ENCODE peak calls at places on chromosome 1, in nine cellular contexts. One of them, this sample, is unnamed.

GRCh38 chr1:225767591-225768540 is 9.8 kb upstream of the SRP9 start:
- DNase-seq in HT1080: peak
- DNase-seq in T47D: no peak
- DNase-seq in HEK293T: no peak
- DNase-seq in activated CD4-positive, alpha-beta T cell treated with anti-CD3 and anti-CD28 coated beads, Interleukin-2, amount 50 U/mL, for 1 hour: no peak
- DNase-seq in GM19239: no peak
- DNase-seq in ureter: peak
- DNase-seq in AG08395: peak
- DNase-seq in psoas muscle: peak
- DNase-seq in this sample: no peak

GRCh38 chr1:91731815-91732214 is 154.1 kb downstream of the TGFBR3 start:
- DNase-seq in HT1080: peak
- DNase-seq in T47D: no peak
- DNase-seq in HEK293T: no peak
- DNase-seq in activated CD4-positive, alpha-beta T cell treated with anti-CD3 and anti-CD28 coated beads, Interleukin-2, amount 50 U/mL, for 1 hour: no peak
- DNase-seq in GM19239: no peak
- DNase-seq in ureter: no peak
- DNase-seq in AG08395: peak
- DNase-seq in psoas muscle: no peak
- DNase-seq in this sample: no peak

GRCh38 chr1:219185486-219186117 is 11.9 kb downstream of the LYPLAL1 start:
- DNase-seq in HT1080: peak
- DNase-seq in T47D: no peak
- DNase-seq in HEK293T: no peak
- DNase-seq in activated CD4-positive, alpha-beta T cell treated with anti-CD3 and anti-CD28 coated beads, Interleukin-2, amount 50 U/mL, for 1 hour: no peak
- DNase-seq in GM19239: no peak
- DNase-seq in ureter: no peak
- DNase-seq in AG08395: no peak
- DNase-seq in psoas muscle: no peak
- DNase-seq in this sample: no peak

GRCh38 chr1:24724345-24725208 is 20.7 kb upstream of the CLIC4 start:
- DNase-seq in HT1080: peak
- DNase-seq in T47D: peak
- DNase-seq in HEK293T: peak
- DNase-seq in activated CD4-positive, alpha-beta T cell treated with anti-CD3 and anti-CD28 coated beads, Interleukin-2, amount 50 U/mL, for 1 hour: no peak
- DNase-seq in GM19239: no peak
- DNase-seq in ureter: no peak
- DNase-seq in AG08395: peak
- DNase-seq in psoas muscle: no peak
- DNase-seq in this sample: no peak

GRCh38 chr1:235513495-235514366 is 9.5 kb upstream of the B3GALNT2 start:
- DNase-seq in HT1080: peak
- DNase-seq in T47D: no peak
- DNase-seq in HEK293T: peak
- DNase-seq in activated CD4-positive, alpha-beta T cell treated with anti-CD3 and anti-CD28 coated beads, Interleukin-2, amount 50 U/mL, for 1 hour: no peak
- DNase-seq in GM19239: no peak
- DNase-seq in ureter: no peak
- DNase-seq in AG08395: peak
- DNase-seq in psoas muscle: no peak
- DNase-seq in this sample: peak

GRCh38 chr1:213376862-213377372 is 325.9 kb downstream of the RPS6KC1 start:
- DNase-seq in HT1080: peak
- DNase-seq in T47D: no peak
- DNase-seq in HEK293T: no peak
- DNase-seq in activated CD4-positive, alpha-beta T cell treated with anti-CD3 and anti-CD28 coated beads, Interleukin-2, amount 50 U/mL, for 1 hour: no peak
- DNase-seq in GM19239: no peak
- DNase-seq in ureter: no peak
- DNase-seq in AG08395: no peak
- DNase-seq in psoas muscle: no peak
- DNase-seq in this sample: no peak

GRCh38 chr1:178633068-178633467 is 92.0 kb upstream of the RALGPS2 start:
- DNase-seq in HT1080: peak
- DNase-seq in T47D: no peak
- DNase-seq in HEK293T: no peak
- DNase-seq in activated CD4-positive, alpha-beta T cell treated with anti-CD3 and anti-CD28 coated beads, Interleukin-2, amount 50 U/mL, for 1 hour: no peak
- DNase-seq in GM19239: no peak
- DNase-seq in ureter: no peak
- DNase-seq in AG08395: peak
- DNase-seq in psoas muscle: no peak
- DNase-seq in this sample: no peak

GRCh38 chr1:902802-903201 is 20.9 kb upstream of the SAMD11 start:
- DNase-seq in HT1080: no peak
- DNase-seq in T47D: no peak
- DNase-seq in HEK293T: no peak
- DNase-seq in activated CD4-positive, alpha-beta T cell treated with anti-CD3 and anti-CD28 coated beads, Interleukin-2, amount 50 U/mL, for 1 hour: no peak
- DNase-seq in GM19239: no peak
- DNase-seq in ureter: no peak
- DNase-seq in AG08395: no peak
- DNase-seq in psoas muscle: no peak
- DNase-seq in this sample: no peak

GRCh38 chr1:58709540-58709939 is 9.7 kb upstream of the MYSM1 start:
- DNase-seq in HT1080: no peak
- DNase-seq in T47D: no peak
- DNase-seq in HEK293T: no peak
- DNase-seq in activated CD4-positive, alpha-beta T cell treated with anti-CD3 and anti-CD28 coated beads, Interleukin-2, amount 50 U/mL, for 1 hour: no peak
- DNase-seq in GM19239: no peak
- DNase-seq in ureter: no peak
- DNase-seq in AG08395: no peak
- DNase-seq in psoas muscle: no peak
- DNase-seq in this sample: no peak

GRCh38 chr1:76419603-76420002 is 345.1 kb downstream of the ST6GALNAC3 start:
- DNase-seq in HT1080: no peak
- DNase-seq in T47D: no peak
- DNase-seq in HEK293T: no peak
- DNase-seq in activated CD4-positive, alpha-beta T cell treated with anti-CD3 and anti-CD28 coated beads, Interleukin-2, amount 50 U/mL, for 1 hour: no peak
- DNase-seq in GM19239: no peak
- DNase-seq in ureter: no peak
- DNase-seq in AG08395: no peak
- DNase-seq in psoas muscle: no peak
- DNase-seq in this sample: no peak

GRCh38 chr1:71658295-71658694 is 577.5 kb upstream of the ZRANB2 start:
- DNase-seq in HT1080: no peak
- DNase-seq in T47D: no peak
- DNase-seq in HEK293T: no peak
- DNase-seq in activated CD4-positive, alpha-beta T cell treated with anti-CD3 and anti-CD28 coated beads, Interleukin-2, amount 50 U/mL, for 1 hour: no peak
- DNase-seq in GM19239: no peak
- DNase-seq in ureter: no peak
- DNase-seq in AG08395: peak
- DNase-seq in psoas muscle: no peak
- DNase-seq in this sample: no peak

GRCh38 chr1:218495931-218496330 is 150.8 kb downstream of the TGFB2 start:
- DNase-seq in HT1080: no peak
- DNase-seq in T47D: no peak
- DNase-seq in HEK293T: no peak
- DNase-seq in activated CD4-positive, alpha-beta T cell treated with anti-CD3 and anti-CD28 coated beads, Interleukin-2, amount 50 U/mL, for 1 hour: no peak
- DNase-seq in GM19239: no peak
- DNase-seq in ureter: no peak
- DNase-seq in AG08395: no peak
- DNase-seq in psoas muscle: no peak
- DNase-seq in this sample: no peak

GRCh38 chr1:58734630-58735029 is 34.8 kb upstream of the MYSM1 start:
- DNase-seq in HT1080: no peak
- DNase-seq in T47D: no peak
- DNase-seq in HEK293T: no peak
- DNase-seq in activated CD4-positive, alpha-beta T cell treated with anti-CD3 and anti-CD28 coated beads, Interleukin-2, amount 50 U/mL, for 1 hour: no peak
- DNase-seq in GM19239: no peak
- DNase-seq in ureter: no peak
- DNase-seq in AG08395: no peak
- DNase-seq in psoas muscle: no peak
- DNase-seq in this sample: no peak

GRCh38 chr1:11970441-11971185 is 9.6 kb upstream of the MFN2 start:
- DNase-seq in HT1080: no peak
- DNase-seq in T47D: no peak
- DNase-seq in HEK293T: no peak
- DNase-seq in activated CD4-positive, alpha-beta T cell treated with anti-CD3 and anti-CD28 coated beads, Interleukin-2, amount 50 U/mL, for 1 hour: no peak
- DNase-seq in GM19239: no peak
- DNase-seq in ureter: no peak
- DNase-seq in AG08395: no peak
- DNase-seq in psoas muscle: no peak
- DNase-seq in this sample: no peak

GRCh38 chr1:14372526-14372925 is 226.0 kb upstream of the KAZN start:
- DNase-seq in HT1080: no peak
- DNase-seq in T47D: no peak
- DNase-seq in HEK293T: no peak
- DNase-seq in activated CD4-positive, alpha-beta T cell treated with anti-CD3 and anti-CD28 coated beads, Interleukin-2, amount 50 U/mL, for 1 hour: no peak
- DNase-seq in GM19239: no peak
- DNase-seq in ureter: no peak
- DNase-seq in AG08395: peak
- DNase-seq in psoas muscle: no peak
- DNase-seq in this sample: no peak

GRCh38 chr1:28668956-28669719 is 554 bp downstream of the GMEB1 start:
- DNase-seq in HT1080: peak
- DNase-seq in T47D: peak
- DNase-seq in HEK293T: peak
- DNase-seq in activated CD4-positive, alpha-beta T cell treated with anti-CD3 and anti-CD28 coated beads, Interleukin-2, amount 50 U/mL, for 1 hour: peak
- DNase-seq in GM19239: peak
- DNase-seq in ureter: peak
- DNase-seq in AG08395: peak
- DNase-seq in psoas muscle: peak
- DNase-seq in this sample: peak

GRCh38 chr1:64871256-64871655 is 95.1 kb downstream of the JAK1 start:
- DNase-seq in HT1080: no peak
- DNase-seq in T47D: no peak
- DNase-seq in HEK293T: no peak
- DNase-seq in activated CD4-positive, alpha-beta T cell treated with anti-CD3 and anti-CD28 coated beads, Interleukin-2, amount 50 U/mL, for 1 hour: no peak
- DNase-seq in GM19239: no peak
- DNase-seq in ureter: no peak
- DNase-seq in AG08395: no peak
- DNase-seq in psoas muscle: no peak
- DNase-seq in this sample: no peak

GRCh38 chr1:209766051-209766450 is 10.2 kb downstream of the TRAF3IP3 start:
- DNase-seq in HT1080: no peak
- DNase-seq in T47D: no peak
- DNase-seq in HEK293T: no peak
- DNase-seq in activated CD4-positive, alpha-beta T cell treated with anti-CD3 and anti-CD28 coated beads, Interleukin-2, amount 50 U/mL, for 1 hour: no peak
- DNase-seq in GM19239: no peak
- DNase-seq in ureter: no peak
- DNase-seq in AG08395: no peak
- DNase-seq in psoas muscle: no peak
- DNase-seq in this sample: no peak

GRCh38 chr1:234746798-234747196 is 136.8 kb upstream of the IRF2BP2 start:
- DNase-seq in HT1080: no peak
- DNase-seq in T47D: peak
- DNase-seq in HEK293T: no peak
- DNase-seq in activated CD4-positive, alpha-beta T cell treated with anti-CD3 and anti-CD28 coated beads, Interleukin-2, amount 50 U/mL, for 1 hour: no peak
- DNase-seq in GM19239: no peak
- DNase-seq in ureter: no peak
- DNase-seq in AG08395: no peak
- DNase-seq in psoas muscle: no peak
- DNase-seq in this sample: no peak

GRCh38 chr1:177741476-177741875 is 228.4 kb downstream of the SEC16B start:
- DNase-seq in HT1080: no peak
- DNase-seq in T47D: no peak
- DNase-seq in HEK293T: no peak
- DNase-seq in activated CD4-positive, alpha-beta T cell treated with anti-CD3 and anti-CD28 coated beads, Interleukin-2, amount 50 U/mL, for 1 hour: no peak
- DNase-seq in GM19239: no peak
- DNase-seq in ureter: no peak
- DNase-seq in AG08395: no peak
- DNase-seq in psoas muscle: no peak
- DNase-seq in this sample: no peak